ENCODE peak calls at places on chromosomes 16 and 17, in ten cellular contexts. One of them, this sample, is unnamed.

GRCh38 chr17:78664476-78665384 is 87.5 kb upstream of the DNAH17 start:
- DNase-seq in left lung: peak; percentile 35
- DNase-seq in mammary epithelial cell: no peak
- DNase-seq in psoas muscle: no peak
- DNase-seq in heart left ventricle: no peak
- DNase-seq in hepatocyte: peak; percentile 30
- DNase-seq in HepG2: peak; percentile 71
- DNase-seq in cardiac muscle cell: no peak
- DNase-seq in HCT116: no peak
- DNase-seq in transverse colon: no peak
- DNase-seq in this sample: no peak

GRCh38 chr16:83953796-83954576 is 946 bp downstream of the OSGIN1 start:
- DNase-seq in left lung: no peak
- DNase-seq in mammary epithelial cell: peak; percentile 49
- DNase-seq in psoas muscle: no peak
- DNase-seq in heart left ventricle: no peak
- DNase-seq in hepatocyte: peak; percentile 70
- DNase-seq in HepG2: peak; percentile 73
- DNase-seq in cardiac muscle cell: peak; percentile 34
- DNase-seq in HCT116: peak; percentile 72
- DNase-seq in transverse colon: no peak
- DNase-seq in this sample: peak; percentile 61

GRCh38 chr17:72182256-72182890 is 61.6 kb downstream of the SOX9 start:
- DNase-seq in left lung: no peak
- DNase-seq in mammary epithelial cell: no peak
- DNase-seq in psoas muscle: no peak
- DNase-seq in heart left ventricle: no peak
- DNase-seq in hepatocyte: no peak
- DNase-seq in HepG2: peak; percentile 16
- DNase-seq in cardiac muscle cell: no peak
- DNase-seq in HCT116: no peak
- DNase-seq in transverse colon: peak; percentile 20
- DNase-seq in this sample: no peak

GRCh38 chr17:40038882-40039513 is 15.2 kb downstream of the MED24 start:
- DNase-seq in left lung: peak; percentile 63
- DNase-seq in mammary epithelial cell: peak; percentile 38
- DNase-seq in psoas muscle: peak; percentile 89
- DNase-seq in heart left ventricle: peak; percentile 82
- DNase-seq in hepatocyte: peak; percentile 80
- DNase-seq in HepG2: peak; percentile 79
- DNase-seq in cardiac muscle cell: peak; percentile 76
- DNase-seq in HCT116: peak; percentile 37
- DNase-seq in transverse colon: peak; percentile 68
- DNase-seq in this sample: no peak

GRCh38 chr17:9139695-9140094 is 118.4 kb downstream of the NTN1 start:
- DNase-seq in left lung: no peak
- DNase-seq in mammary epithelial cell: no peak
- DNase-seq in psoas muscle: no peak
- DNase-seq in heart left ventricle: no peak
- DNase-seq in hepatocyte: no peak
- DNase-seq in HepG2: no peak
- DNase-seq in cardiac muscle cell: no peak
- DNase-seq in HCT116: no peak
- DNase-seq in transverse colon: no peak
- DNase-seq in this sample: no peak

GRCh38 chr16:50830698-50831097 is 88.8 kb downstream of the CYLD start:
- DNase-seq in left lung: no peak
- DNase-seq in mammary epithelial cell: peak; percentile 80
- DNase-seq in psoas muscle: no peak
- DNase-seq in heart left ventricle: no peak
- DNase-seq in hepatocyte: no peak
- DNase-seq in HepG2: no peak
- DNase-seq in cardiac muscle cell: no peak
- DNase-seq in HCT116: no peak
- DNase-seq in transverse colon: no peak
- DNase-seq in this sample: peak; percentile 18

GRCh38 chr16:22770866-22771265 is 43.1 kb upstream of the HS3ST2 start:
- DNase-seq in left lung: no peak
- DNase-seq in mammary epithelial cell: peak; percentile 81
- DNase-seq in psoas muscle: no peak
- DNase-seq in heart left ventricle: no peak
- DNase-seq in hepatocyte: no peak
- DNase-seq in HepG2: no peak
- DNase-seq in cardiac muscle cell: no peak
- DNase-seq in HCT116: no peak
- DNase-seq in transverse colon: no peak
- DNase-seq in this sample: no peak

GRCh38 chr17:68327823-68328557 is 36.7 kb downstream of the ARSG start:
- DNase-seq in left lung: no peak
- DNase-seq in mammary epithelial cell: no peak
- DNase-seq in psoas muscle: no peak
- DNase-seq in heart left ventricle: no peak
- DNase-seq in hepatocyte: no peak
- DNase-seq in HepG2: no peak
- DNase-seq in cardiac muscle cell: no peak
- DNase-seq in HCT116: no peak
- DNase-seq in transverse colon: no peak
- DNase-seq in this sample: no peak

DNA sequence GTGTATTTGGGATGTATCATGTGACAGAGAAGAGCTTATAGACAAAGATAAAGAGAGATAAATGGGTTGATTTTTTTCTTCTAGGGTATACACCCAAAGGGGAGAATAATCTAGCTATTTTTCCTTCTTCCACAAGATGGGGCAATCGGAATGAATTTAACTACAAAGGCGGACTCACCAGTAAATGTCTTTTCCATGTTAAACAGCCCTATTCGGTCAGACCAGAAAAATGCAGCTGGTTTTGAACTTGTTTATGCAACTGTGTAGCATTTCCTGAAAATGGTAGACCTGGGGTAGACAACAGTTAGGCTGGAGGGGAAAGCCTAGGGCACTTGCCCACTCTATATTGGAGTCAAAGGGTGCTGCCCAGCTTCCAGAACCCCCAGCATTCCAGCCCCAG is 477.1 kb downstream of the TOX3 start:
- DNase-seq in left lung: no peak
- DNase-seq in mammary epithelial cell: peak; percentile 12
- DNase-seq in psoas muscle: no peak
- DNase-seq in heart left ventricle: no peak
- DNase-seq in hepatocyte: peak; percentile 71
- DNase-seq in HepG2: peak; percentile 51
- DNase-seq in cardiac muscle cell: peak; percentile 32
- DNase-seq in HCT116: no peak
- DNase-seq in transverse colon: no peak
- DNase-seq in this sample: peak; percentile 34
- TF ChIP-seq CTCF in left lung: no peak
- TF ChIP-seq CTCF in mammary epithelial cell: peak; percentile 45
- TF ChIP-seq CTCF in psoas muscle: peak; percentile 4
- TF ChIP-seq CTCF in heart left ventricle: no peak
- TF ChIP-seq CTCF in hepatocyte: peak; percentile 63
- TF ChIP-seq CTCF in HepG2: peak; percentile 70
- TF ChIP-seq CTCF in cardiac muscle cell: peak; percentile 21
- TF ChIP-seq CTCF in HCT116: no peak
- TF ChIP-seq CTCF in transverse colon: peak; percentile 23
- TF ChIP-seq CTCF in this sample: peak; percentile 44

DNA sequence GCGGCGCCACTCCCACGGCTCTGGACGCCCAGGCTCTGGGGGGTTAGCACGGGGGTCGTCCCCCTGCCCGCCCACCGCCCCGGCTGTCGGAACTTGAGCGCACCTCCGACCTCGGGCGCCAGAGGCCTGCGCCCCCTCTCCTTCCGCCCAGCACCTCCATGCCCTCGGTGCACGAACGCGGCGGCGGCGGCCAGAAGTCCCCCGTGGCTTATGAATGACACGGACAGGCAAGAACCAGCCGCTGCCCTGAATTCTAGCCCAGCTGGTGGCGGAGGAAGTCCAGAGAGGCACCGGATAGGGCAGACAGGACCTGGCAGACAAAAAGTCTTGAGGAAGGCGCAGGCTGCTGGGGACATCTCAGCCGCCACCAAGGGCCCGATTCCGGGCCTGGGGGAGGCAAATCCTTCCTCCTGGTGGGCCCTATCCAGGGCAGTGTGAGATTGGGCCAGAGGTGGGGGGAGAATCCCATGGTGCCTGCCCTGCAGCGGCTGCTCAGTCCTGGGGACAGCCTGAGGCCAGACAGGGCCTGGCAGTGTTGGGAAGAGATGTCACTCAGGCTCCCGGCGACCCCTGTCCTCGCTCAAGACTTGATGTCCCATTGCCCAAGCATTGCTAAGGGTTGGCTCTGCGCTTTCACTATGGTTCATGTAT is 897 bp upstream of the CYGB start:
- DNase-seq in left lung: no peak
- DNase-seq in mammary epithelial cell: no peak
- DNase-seq in psoas muscle: no peak
- DNase-seq in heart left ventricle: no peak
- DNase-seq in hepatocyte: peak; percentile 21
- DNase-seq in HepG2: no peak
- DNase-seq in cardiac muscle cell: no peak
- DNase-seq in HCT116: no peak
- DNase-seq in transverse colon: no peak
- DNase-seq in this sample: no peak
- H3K27ac ChIP-seq in left lung: no peak overlapping the region
- H3K27ac ChIP-seq in mammary epithelial cell: no peak overlapping the region
- H3K27ac ChIP-seq in psoas muscle: peak overlapping the region; percentile 50
- H3K27ac ChIP-seq in heart left ventricle: peak overlapping the region; percentile 86
- H3K27ac ChIP-seq in hepatocyte: no peak overlapping the region
- H3K27ac ChIP-seq in HepG2: no peak overlapping the region
- H3K27ac ChIP-seq in cardiac muscle cell: no peak overlapping the region
- H3K27ac ChIP-seq in HCT116: no peak overlapping the region
- H3K27ac ChIP-seq in transverse colon: peak overlapping the region; percentile 70
- H3K27ac ChIP-seq in this sample: peak overlapping the region; percentile 99

GRCh38 chr16:70715113-70715711 is 29.4 kb upstream of the MTSS2 start:
- DNase-seq in left lung: peak; percentile 66
- DNase-seq in mammary epithelial cell: peak; percentile 99
- DNase-seq in psoas muscle: peak; percentile 99
- DNase-seq in heart left ventricle: peak; percentile 78
- DNase-seq in hepatocyte: peak; percentile 86
- DNase-seq in HepG2: no peak
- DNase-seq in cardiac muscle cell: no peak
- DNase-seq in HCT116: no peak
- DNase-seq in transverse colon: peak; percentile 70
- DNase-seq in this sample: peak; percentile 98
- TF ChIP-seq CTCF in left lung: no peak
- TF ChIP-seq CTCF in mammary epithelial cell: peak; percentile 43
- TF ChIP-seq CTCF in psoas muscle: no peak
- TF ChIP-seq CTCF in heart left ventricle: no peak
- TF ChIP-seq CTCF in hepatocyte: no peak
- TF ChIP-seq CTCF in HepG2: no peak
- TF ChIP-seq CTCF in cardiac muscle cell: no peak
- TF ChIP-seq CTCF in HCT116: no peak
- TF ChIP-seq CTCF in transverse colon: no peak
- TF ChIP-seq CTCF in this sample: no peak

GRCh38 chr17:64315032-64315490 is 52.0 kb upstream of the TEX2 start:
- DNase-seq in left lung: peak; percentile 75
- DNase-seq in mammary epithelial cell: no peak
- DNase-seq in psoas muscle: peak; percentile 95
- DNase-seq in heart left ventricle: peak; percentile 89
- DNase-seq in hepatocyte: no peak
- DNase-seq in HepG2: no peak
- DNase-seq in cardiac muscle cell: no peak
- DNase-seq in HCT116: no peak
- DNase-seq in transverse colon: peak; percentile 67
- DNase-seq in this sample: no peak
- H3K27ac ChIP-seq in left lung: peak overlapping the region; percentile 21
- H3K27ac ChIP-seq in mammary epithelial cell: no peak overlapping the region
- H3K27ac ChIP-seq in psoas muscle: peak overlapping the region; percentile 41
- H3K27ac ChIP-seq in heart left ventricle: peak overlapping the region; percentile 68
- H3K27ac ChIP-seq in hepatocyte: no peak overlapping the region
- H3K27ac ChIP-seq in HepG2: no peak overlapping the region
- H3K27ac ChIP-seq in cardiac muscle cell: no peak overlapping the region
- H3K27ac ChIP-seq in HCT116: no peak overlapping the region
- H3K27ac ChIP-seq in transverse colon: peak overlapping the region; percentile 26
- H3K27ac ChIP-seq in this sample: peak overlapping the region; percentile 71